ENCODE peak calls at places on chromosomes 2 and 18, in eight cellular contexts. One of them, this sample, is unnamed.

GRCh38 chr2:27735263-27735904 is 36.1 kb upstream of the MRPL33 start:
- DNase-seq in chondrocyte: no peak
- DNase-seq in thyroid gland: peak
- DNase-seq in COR-L47: no peak
- DNase-seq in naive thymus-derived CD4-positive, alpha-beta T cell: peak
- DNase-seq in GM13977: no peak
- DNase-seq in lung: peak
- DNase-seq in NCI-H748 treated with DMSO at 0.1 percent for 48 hours: no peak
- DNase-seq in this sample: no peak

GRCh38 chr2:84849271-84849952 is 31.5 kb downstream of the TRABD2A start:
- DNase-seq in naive thymus-derived CD4-positive, alpha-beta T cell: no peak
- DNase-seq in GM13977: no peak
- DNase-seq in chondrocyte: no peak
- DNase-seq in thyroid gland: no peak
- DNase-seq in COR-L47: no peak
- DNase-seq in lung: no peak
- DNase-seq in NCI-H748 treated with DMSO at 0.1 percent for 48 hours: no peak
- DNase-seq in this sample: no peak

GRCh38 chr2:10242998-10243925 is 59.4 kb upstream of the HPCAL1 start:
- DNase-seq in chondrocyte: peak
- DNase-seq in naive thymus-derived CD4-positive, alpha-beta T cell: no peak
- DNase-seq in GM13977: no peak
- DNase-seq in NCI-H748 treated with DMSO at 0.1 percent for 48 hours: no peak
- DNase-seq in lung: no peak
- DNase-seq in thyroid gland: no peak
- DNase-seq in COR-L47: no peak
- DNase-seq in this sample: no peak

GRCh38 chr2:234377761-234378341 is 119.0 kb downstream of the ARL4C start:
- DNase-seq in NCI-H748 treated with DMSO at 0.1 percent for 48 hours: no peak
- DNase-seq in naive thymus-derived CD4-positive, alpha-beta T cell: no peak
- DNase-seq in chondrocyte: no peak
- DNase-seq in COR-L47: no peak
- DNase-seq in thyroid gland: no peak
- DNase-seq in GM13977: no peak
- DNase-seq in lung: no peak
- DNase-seq in this sample: no peak

GRCh38 chr18:48137354-48138208 is 207.1 kb upstream of the SMAD2 start:
- DNase-seq in thyroid gland: peak
- DNase-seq in NCI-H748 treated with DMSO at 0.1 percent for 48 hours: no peak
- DNase-seq in GM13977: no peak
- DNase-seq in lung: no peak
- DNase-seq in chondrocyte: no peak
- DNase-seq in COR-L47: no peak
- DNase-seq in naive thymus-derived CD4-positive, alpha-beta T cell: no peak
- DNase-seq in this sample: no peak

GRCh38 chr2:207107120-207107519 is 58.6 kb downstream of the KLF7 start:
- DNase-seq in NCI-H748 treated with DMSO at 0.1 percent for 48 hours: no peak
- DNase-seq in GM13977: no peak
- DNase-seq in COR-L47: no peak
- DNase-seq in chondrocyte: no peak
- DNase-seq in naive thymus-derived CD4-positive, alpha-beta T cell: no peak
- DNase-seq in thyroid gland: no peak
- DNase-seq in lung: no peak
- DNase-seq in this sample: no peak

GRCh38 chr2:9205481-9205880 is 1.1 kb upstream of the ASAP2 start:
- DNase-seq in COR-L47: no peak
- DNase-seq in lung: no peak
- DNase-seq in NCI-H748 treated with DMSO at 0.1 percent for 48 hours: no peak
- DNase-seq in chondrocyte: no peak
- DNase-seq in thyroid gland: no peak
- DNase-seq in GM13977: peak
- DNase-seq in naive thymus-derived CD4-positive, alpha-beta T cell: no peak
- DNase-seq in this sample: no peak

GRCh38 chr2:11812466-11813100 is 66.2 kb downstream of the LPIN1 start:
- DNase-seq in naive thymus-derived CD4-positive, alpha-beta T cell: peak
- DNase-seq in chondrocyte: no peak
- DNase-seq in thyroid gland: no peak
- DNase-seq in COR-L47: no peak
- DNase-seq in NCI-H748 treated with DMSO at 0.1 percent for 48 hours: no peak
- DNase-seq in lung: no peak
- DNase-seq in GM13977: no peak
- DNase-seq in this sample: no peak

GRCh38 chr2:184923751-184924150 is 325.4 kb downstream of the ZNF804A start:
- DNase-seq in GM13977: no peak
- DNase-seq in naive thymus-derived CD4-positive, alpha-beta T cell: no peak
- DNase-seq in lung: no peak
- DNase-seq in thyroid gland: no peak
- DNase-seq in chondrocyte: no peak
- DNase-seq in COR-L47: no peak
- DNase-seq in NCI-H748 treated with DMSO at 0.1 percent for 48 hours: no peak
- DNase-seq in this sample: no peak

GRCh38 chr2:209162129-209162528 is 261.7 kb upstream of the MAP2 start:
- DNase-seq in COR-L47: no peak
- DNase-seq in chondrocyte: no peak
- DNase-seq in GM13977: no peak
- DNase-seq in thyroid gland: no peak
- DNase-seq in lung: no peak
- DNase-seq in NCI-H748 treated with DMSO at 0.1 percent for 48 hours: no peak
- DNase-seq in naive thymus-derived CD4-positive, alpha-beta T cell: no peak
- DNase-seq in this sample: no peak

GRCh38 chr18:3605562-3606443 is 155.8 kb downstream of the TGIF1 start:
- DNase-seq in GM13977: no peak
- DNase-seq in COR-L47: no peak
- DNase-seq in thyroid gland: no peak
- DNase-seq in NCI-H748 treated with DMSO at 0.1 percent for 48 hours: no peak
- DNase-seq in chondrocyte: no peak
- DNase-seq in lung: no peak
- DNase-seq in naive thymus-derived CD4-positive, alpha-beta T cell: no peak
- DNase-seq in this sample: no peak

GRCh38 chr2:238427435-238428162 is 872 bp downstream of the ASB1 start:
- DNase-seq in chondrocyte: no peak
- DNase-seq in lung: no peak
- DNase-seq in GM13977: no peak
- DNase-seq in NCI-H748 treated with DMSO at 0.1 percent for 48 hours: no peak
- DNase-seq in thyroid gland: no peak
- DNase-seq in COR-L47: no peak
- DNase-seq in naive thymus-derived CD4-positive, alpha-beta T cell: peak
- DNase-seq in this sample: no peak

GRCh38 chr2:205574041-205574440 is 108.3 kb upstream of the NRP2 start:
- DNase-seq in COR-L47: no peak
- DNase-seq in chondrocyte: no peak
- DNase-seq in naive thymus-derived CD4-positive, alpha-beta T cell: no peak
- DNase-seq in lung: no peak
- DNase-seq in GM13977: no peak
- DNase-seq in NCI-H748 treated with DMSO at 0.1 percent for 48 hours: no peak
- DNase-seq in thyroid gland: no peak
- DNase-seq in this sample: no peak

GRCh38 chr2:18860179-18860578 is 270.8 kb upstream of the NT5C1B start:
- DNase-seq in thyroid gland: no peak
- DNase-seq in naive thymus-derived CD4-positive, alpha-beta T cell: no peak
- DNase-seq in COR-L47: no peak
- DNase-seq in lung: no peak
- DNase-seq in NCI-H748 treated with DMSO at 0.1 percent for 48 hours: no peak
- DNase-seq in GM13977: no peak
- DNase-seq in chondrocyte: no peak
- DNase-seq in this sample: no peak

GRCh38 chr2:158194229-158194628 is 92.6 kb downstream of the UPP2 start:
- DNase-seq in GM13977: no peak
- DNase-seq in COR-L47: no peak
- DNase-seq in thyroid gland: no peak
- DNase-seq in lung: no peak
- DNase-seq in NCI-H748 treated with DMSO at 0.1 percent for 48 hours: no peak
- DNase-seq in naive thymus-derived CD4-positive, alpha-beta T cell: no peak
- DNase-seq in chondrocyte: no peak
- DNase-seq in this sample: no peak

GRCh38 chr2:39546937-39547336 is 109.9 kb upstream of the MAP4K3 start:
- DNase-seq in lung: no peak
- DNase-seq in NCI-H748 treated with DMSO at 0.1 percent for 48 hours: no peak
- DNase-seq in naive thymus-derived CD4-positive, alpha-beta T cell: no peak
- DNase-seq in COR-L47: no peak
- DNase-seq in chondrocyte: no peak
- DNase-seq in GM13977: no peak
- DNase-seq in thyroid gland: no peak
- DNase-seq in this sample: no peak

GRCh38 chr2:239897596-239898235 is 127.4 kb downstream of the NDUFA10 start:
- DNase-seq in COR-L47: no peak
- DNase-seq in NCI-H748 treated with DMSO at 0.1 percent for 48 hours: no peak
- DNase-seq in thyroid gland: no peak
- DNase-seq in naive thymus-derived CD4-positive, alpha-beta T cell: peak
- DNase-seq in lung: no peak
- DNase-seq in GM13977: no peak
- DNase-seq in chondrocyte: no peak
- DNase-seq in this sample: no peak

GRCh38 chr2:154623819-154624218 is 74.7 kb upstream of the KCNJ3 start:
- DNase-seq in COR-L47: peak
- DNase-seq in naive thymus-derived CD4-positive, alpha-beta T cell: no peak
- DNase-seq in GM13977: peak
- DNase-seq in NCI-H748 treated with DMSO at 0.1 percent for 48 hours: peak
- DNase-seq in thyroid gland: peak
- DNase-seq in lung: no peak
- DNase-seq in chondrocyte: no peak
- DNase-seq in this sample: peak

GRCh38 chr2:84770280-84770679 is 110.6 kb downstream of the TRABD2A start:
- DNase-seq in lung: no peak
- DNase-seq in NCI-H748 treated with DMSO at 0.1 percent for 48 hours: no peak
- DNase-seq in naive thymus-derived CD4-positive, alpha-beta T cell: no peak
- DNase-seq in COR-L47: no peak
- DNase-seq in chondrocyte: no peak
- DNase-seq in GM13977: no peak
- DNase-seq in thyroid gland: no peak
- DNase-seq in this sample: no peak

GRCh38 chr2:227765788-227766187 is 20.1 kb downstream of the SCYGR8 start:
- DNase-seq in lung: no peak
- DNase-seq in naive thymus-derived CD4-positive, alpha-beta T cell: no peak
- DNase-seq in COR-L47: no peak
- DNase-seq in chondrocyte: no peak
- DNase-seq in NCI-H748 treated with DMSO at 0.1 percent for 48 hours: no peak
- DNase-seq in thyroid gland: no peak
- DNase-seq in GM13977: no peak
- DNase-seq in this sample: no peak

GRCh38 chr2:20212459-20212870 is 12.5 kb downstream of the SDC1 start:
- DNase-seq in lung: no peak
- DNase-seq in NCI-H748 treated with DMSO at 0.1 percent for 48 hours: no peak
- DNase-seq in chondrocyte: no peak
- DNase-seq in thyroid gland: no peak
- DNase-seq in COR-L47: no peak
- DNase-seq in GM13977: peak
- DNase-seq in naive thymus-derived CD4-positive, alpha-beta T cell: no peak
- DNase-seq in this sample: no peak

GRCh38 chr2:111918383-111918806 is 20.0 kb downstream of the MERTK start:
- DNase-seq in chondrocyte: no peak
- DNase-seq in NCI-H748 treated with DMSO at 0.1 percent for 48 hours: no peak
- DNase-seq in COR-L47: no peak
- DNase-seq in naive thymus-derived CD4-positive, alpha-beta T cell: no peak
- DNase-seq in lung: no peak
- DNase-seq in GM13977: no peak
- DNase-seq in thyroid gland: no peak
- DNase-seq in this sample: no peak

GRCh38 chr18:71293322-71293721 is 1004.5 kb downstream of the SOCS6 start:
- DNase-seq in thyroid gland: no peak
- DNase-seq in COR-L47: no peak
- DNase-seq in lung: no peak
- DNase-seq in chondrocyte: no peak
- DNase-seq in GM13977: no peak
- DNase-seq in NCI-H748 treated with DMSO at 0.1 percent for 48 hours: no peak
- DNase-seq in naive thymus-derived CD4-positive, alpha-beta T cell: no peak
- DNase-seq in this sample: no peak

GRCh38 chr2:61951876-61952275 is 46.4 kb downstream of the COMMD1 start:
- DNase-seq in lung: no peak
- DNase-seq in chondrocyte: no peak
- DNase-seq in NCI-H748 treated with DMSO at 0.1 percent for 48 hours: no peak
- DNase-seq in COR-L47: no peak
- DNase-seq in thyroid gland: no peak
- DNase-seq in naive thymus-derived CD4-positive, alpha-beta T cell: no peak
- DNase-seq in GM13977: no peak
- DNase-seq in this sample: no peak

GRCh38 chr2:232714969-232715368 is 17.8 kb downstream of the GIGYF2 start:
- DNase-seq in chondrocyte: no peak
- DNase-seq in GM13977: no peak
- DNase-seq in lung: no peak
- DNase-seq in COR-L47: no peak
- DNase-seq in naive thymus-derived CD4-positive, alpha-beta T cell: no peak
- DNase-seq in NCI-H748 treated with DMSO at 0.1 percent for 48 hours: no peak
- DNase-seq in thyroid gland: no peak
- DNase-seq in this sample: no peak

GRCh38 chr18:59823611-59824195 is 76.1 kb upstream of the PMAIP1 start:
- DNase-seq in thyroid gland: peak
- DNase-seq in COR-L47: peak
- DNase-seq in GM13977: peak
- DNase-seq in naive thymus-derived CD4-positive, alpha-beta T cell: peak
- DNase-seq in lung: peak
- DNase-seq in chondrocyte: no peak
- DNase-seq in NCI-H748 treated with DMSO at 0.1 percent for 48 hours: peak
- DNase-seq in this sample: no peak

GRCh38 chr18:59231157-59231556 is 11.2 kb downstream of the GRP start:
- DNase-seq in lung: no peak
- DNase-seq in naive thymus-derived CD4-positive, alpha-beta T cell: no peak
- DNase-seq in NCI-H748 treated with DMSO at 0.1 percent for 48 hours: no peak
- DNase-seq in chondrocyte: no peak
- DNase-seq in COR-L47: no peak
- DNase-seq in thyroid gland: no peak
- DNase-seq in GM13977: no peak
- DNase-seq in this sample: no peak